ENCODE peak calls at places on chromosomes 13 and 19, in seven cellular contexts. O, W, S, P, C, T and J are unnamed samples.

GRCh38 chr13:39322836-39323585 is 280.0 kb downstream of the LHFPL6 start:
- DNase-seq in O (no peak), W (no peak), S (no peak), P (no peak), C (no peak), T (no peak), J (no peak)

GRCh38 chr19:4057913-4058695 is 8.6 kb downstream of the ZBTB7A start:
- DNase-seq in O (no peak), W (peak; percentile 43), S (peak; percentile 59), P (no peak), C (peak; percentile 97), T (no peak), J (no peak)

GRCh38 chr19:1054102-1055027 is 12.6 kb upstream of the ARHGAP45 start:
- DNase-seq in O (no peak), W (no peak), S (no peak), P (no peak), C (no peak), T (no peak), J (no peak)

GRCh38 chr19:34314437-34315313 is 50.3 kb upstream of the GPI start:
- DNase-seq in O (no peak), W (no peak), S (no peak), P (no peak), C (no peak), T (no peak), J (no peak)

GRCh38 chr13:30905932-30906383 is at the start of gene MEDAG:
- DNase-seq in O (no peak), W (no peak), S (no peak), P (no peak), C (peak; percentile 96), T (no peak), J (no peak)

GRCh38 chr19:40191836-40192646 is 815 bp downstream of the MAP3K10 start:
- DNase-seq in O (peak; percentile 74), W (no peak), S (no peak), P (no peak), C (peak; percentile 83), T (peak; percentile 74), J (no peak)

GRCh38 chr19:8373867-8374813 is 10.2 kb downstream of the ANGPTL4 start:
- DNase-seq in O (no peak), W (no peak), S (no peak), P (no peak), C (no peak), T (peak; percentile 9), J (no peak)

GRCh38 chr13:76036176-76036575 is 400.0 kb downstream of the LMO7 start:
- DNase-seq in O (no peak), W (no peak), S (no peak), P (no peak), C (no peak), T (no peak), J (no peak)

GRCh38 chr19:31338069-31338767 is 11.0 kb downstream of the TSHZ3 start:
- DNase-seq in O (peak; percentile 72), W (no peak), S (no peak), P (peak; percentile 19), C (no peak), T (peak; percentile 79), J (no peak)

GRCh38 chr19:7673995-7674667 is 2.8 kb upstream of the MCEMP1 start:
- DNase-seq in O (peak; percentile 39), W (no peak), S (no peak), P (no peak), C (peak; percentile 85), T (peak; percentile 92), J (peak; percentile 60)

GRCh38 chr13:52084971-52085370 is 43.9 kb downstream of the NEK5 start:
- DNase-seq in O (no peak), W (no peak), S (no peak), P (no peak), C (no peak), T (no peak), J (no peak)

GRCh38 chr13:113902956-113903355 is 39.1 kb upstream of the GAS6 start:
- DNase-seq in O (no peak), W (no peak), S (no peak), P (no peak), C (peak; percentile 72), T (peak; percentile 22), J (no peak)

GRCh38 chr13:80577285-80577684 is 236.4 kb upstream of the SPRY2 start:
- DNase-seq in O (no peak), W (no peak), S (no peak), P (no peak), C (no peak), T (no peak), J (no peak)